ENCODE peak calls at places on chromosomes 16 and 17, in seven cellular contexts. V, P, N, H, Z, O and K are unnamed samples.

GRCh38 chr16:7755347-7755746 is 422.7 kb downstream of the RBFOX1 start:
- DNase-seq in Z (no peak), N (no peak), V (no peak), O (no peak), H (no peak), P (no peak), K (no peak)

GRCh38 chr17:59619313-59620063 is at the start of gene CLTC:
- DNase-seq in P (peak; percentile 84), Z (peak; percentile 97), N (peak; percentile 92), V (peak; percentile 76), O (peak; percentile 94), H (peak; percentile 99), K (peak; percentile 84)

GRCh38 chr17:64771980-64772844 is 110.1 kb upstream of the SMURF2 start:
- DNase-seq in H (no peak), P (no peak), O (no peak), N (no peak), Z (no peak), V (no peak), K (no peak)

GRCh38 chr17:76081295-76082210 is 2.6 kb downstream of the ZACN start:
- DNase-seq in O (peak; percentile 50), P (no peak), N (no peak), V (no peak), Z (no peak), H (no peak), K (no peak)

GRCh38 chr17:35241520-35241919 is 1.4 kb upstream of the SLFN5 start:
- DNase-seq in Z (no peak), H (no peak), P (no peak), N (no peak), O (no peak), V (no peak), K (no peak)

GRCh38 chr17:83058478-83059167 is 20.8 kb upstream of the METRNL start:
- DNase-seq in Z (no peak), O (peak; percentile 22), V (no peak), P (no peak), H (no peak), N (no peak), K (no peak)

GRCh38 chr17:29250666-29251065 is 4.0 kb downstream of the CRYBA1 start:
- DNase-seq in N (no peak), H (no peak), P (no peak), V (no peak), O (no peak), Z (no peak), K (no peak)

GRCh38 chr17:67212716-67213417 is 32.1 kb downstream of the HELZ start:
- DNase-seq in N (no peak), Z (no peak), O (no peak), P (no peak), H (no peak), V (no peak), K (no peak)

GRCh38 chr17:19978803-19979202 is 1.2 kb upstream of the AKAP10 start:
- DNase-seq in Z (no peak), V (no peak), O (no peak), H (no peak), P (no peak), N (no peak), K (no peak)

GRCh38 chr17:31096106-31096436 is 1.3 kb downstream of the NF1 start:
- DNase-seq in N (no peak), V (no peak), O (peak; percentile 42), P (no peak), H (no peak), Z (no peak), K (no peak)

GRCh38 chr17:45429338-45430005 is 3.2 kb downstream of the ARHGAP27 start:
- DNase-seq in H (no peak), N (no peak), P (no peak), Z (no peak), O (no peak), V (no peak), K (no peak)

GRCh38 chr16:16045311-16045710 is 95.9 kb downstream of the ABCC1 start:
- DNase-seq in Z (no peak), V (no peak), P (no peak), H (no peak), O (no peak), N (no peak), K (no peak)

GRCh38 chr17:80860703-80861359 is 130.8 kb upstream of the CHMP6 start:
- DNase-seq in Z (no peak), V (no peak), H (no peak), P (no peak), O (peak; percentile 84), N (no peak), K (no peak)

GRCh38 chr17:57195790-57196460 is 60.4 kb upstream of the MSI2 start:
- DNase-seq in N (no peak), O (no peak), P (no peak), V (no peak), Z (no peak), H (no peak), K (no peak)

GRCh38 chr16:83110221-83110768 is 483.5 kb downstream of the CDH13 start:
- DNase-seq in H (no peak), Z (no peak), O (no peak), P (no peak), N (no peak), V (no peak), K (no peak)

GRCh38 chr16:53814791-53815190 is 110.8 kb downstream of the FTO start:
- DNase-seq in H (no peak), O (no peak), Z (no peak), N (no peak), P (no peak), V (no peak), K (no peak)
- TF ChIP-seq JUND in H (no peak), O (no peak), Z (no peak), N (no peak), P (no peak), V (no peak), K (no peak)

GRCh38 chr17:43952351-43952723 is 1.4 kb downstream of the PYY start:
- DNase-seq in N (no peak), O (no peak), Z (no peak), P (peak; percentile 42), V (no peak), H (no peak), K (no peak)
- TF ChIP-seq JUND in N (no peak), O (no peak), Z (no peak), P (no peak), V (no peak), H (no peak), K (no peak)

DNA sequence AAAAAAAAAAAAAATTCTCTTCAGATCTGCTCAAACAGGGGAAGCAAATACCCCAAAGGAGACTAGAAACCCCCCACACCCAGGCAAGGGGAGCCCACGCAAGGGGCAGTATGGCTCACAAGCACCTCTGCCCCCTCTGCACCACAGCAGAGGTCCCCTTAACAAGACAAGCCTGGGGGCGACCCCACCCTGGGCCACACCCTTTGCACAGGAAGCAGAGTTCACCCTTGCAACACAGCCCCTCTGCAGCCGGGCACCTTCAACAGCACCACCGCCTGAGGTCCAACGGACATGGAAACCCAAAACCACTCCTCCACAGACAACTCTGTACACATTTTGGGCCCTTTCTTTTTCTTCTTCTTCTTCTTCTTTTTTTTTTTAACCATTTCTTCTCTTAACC is 12.8 kb downstream of the AXIN1 start:
- DNase-seq in H (no peak), O (no peak), P (no peak), Z (no peak), N (no peak), V (no peak), K (no peak)
- TF ChIP-seq JUND in H (no peak), O (no peak), P (no peak), Z (no peak), N (no peak), V (no peak), K (no peak)

GRCh38 chr17:74373838-74374606 is 6.7 kb downstream of the GPR142 start:
- DNase-seq in H (no peak), Z (peak; percentile 95), P (no peak), O (no peak), V (no peak), N (no peak), K (peak; percentile 32)
- TF ChIP-seq JUND in H (no peak), Z (peak; percentile 96), P (no peak), O (no peak), V (no peak), N (no peak), K (no peak)

DNA sequence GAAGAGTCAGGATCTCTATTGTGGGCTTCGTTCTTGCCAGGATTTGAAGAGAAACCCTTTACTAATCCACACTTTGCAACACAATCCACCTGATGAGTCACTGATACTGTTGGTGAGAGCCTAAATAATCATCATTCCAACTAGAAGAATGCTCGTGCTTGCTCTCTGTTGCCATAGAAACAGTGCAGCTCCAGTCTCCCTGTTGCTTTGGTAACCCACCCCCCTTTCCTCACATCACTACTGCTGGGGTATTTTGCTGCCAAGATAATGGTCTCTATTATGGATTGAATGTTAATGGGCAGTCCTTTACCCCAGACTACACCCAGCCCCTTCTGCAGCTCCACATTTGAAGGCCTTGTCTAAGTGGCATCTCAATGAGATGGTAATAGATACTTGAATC is 190.4 kb downstream of the ABCC12 start:
- DNase-seq in H (no peak), N (no peak), Z (no peak), V (peak; percentile 15), P (no peak), O (no peak), K (no peak)
- TF ChIP-seq JUND in H (no peak), N (no peak), Z (no peak), V (peak; percentile 95), P (no peak), O (no peak), K (no peak)

DNA sequence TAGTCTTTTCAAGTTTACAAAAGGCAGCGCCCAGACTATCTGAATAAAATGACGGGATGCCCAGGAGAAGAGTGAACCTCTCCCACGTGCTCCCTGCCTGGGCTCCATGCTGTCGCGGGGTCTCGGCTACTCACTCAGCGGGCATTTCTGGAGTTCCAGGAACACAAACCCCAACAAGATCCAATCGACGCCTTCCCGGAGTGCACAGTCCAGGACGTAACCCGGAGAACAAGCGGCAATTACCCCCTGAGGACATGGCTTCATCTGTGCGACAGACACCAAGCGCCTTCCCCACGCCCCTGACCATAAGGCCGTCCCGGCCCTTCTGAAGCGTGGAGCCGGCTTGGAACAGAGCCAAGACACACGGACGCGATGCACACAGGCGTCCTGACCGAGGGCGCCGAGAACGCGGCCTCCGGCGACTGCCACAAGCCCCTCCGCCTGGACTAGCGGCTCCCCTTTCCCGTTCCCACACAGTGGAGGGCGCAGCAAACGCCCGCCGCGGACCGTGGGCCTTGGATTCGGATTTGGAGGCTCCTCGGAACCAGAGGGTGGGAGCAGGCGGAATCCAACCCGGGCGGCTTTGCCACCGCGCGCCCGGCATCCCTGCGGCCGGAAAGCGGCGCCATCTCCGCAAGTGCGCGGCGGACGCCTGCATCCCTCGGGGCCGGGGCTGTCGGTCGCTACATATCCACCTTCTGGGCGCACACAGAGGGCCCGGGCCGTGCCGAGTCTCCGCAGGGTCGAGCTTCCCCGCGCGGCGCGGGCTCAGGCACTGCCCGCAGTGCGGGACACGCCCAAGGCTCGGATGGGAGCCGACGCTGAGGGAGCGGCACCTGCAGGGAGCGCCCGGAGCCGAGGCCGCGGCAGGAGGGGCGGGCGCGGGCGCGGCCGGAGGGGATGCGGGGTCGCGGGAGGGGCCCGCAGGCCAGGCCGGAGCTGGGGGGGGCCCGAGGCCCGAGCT is 725 bp downstream of the ABCA3 start:
- DNase-seq in N (no peak), O (peak; percentile 83), H (no peak), Z (peak; percentile 15), V (no peak), P (peak; percentile 80), K (peak; percentile 79)
- TF ChIP-seq JUND in N (no peak), O (no peak), H (no peak), Z (no peak), V (no peak), P (no peak), K (no peak)